ENCODE peak calls at places on chromosomes 5 and 9, in nine cellular contexts. Q is substantia nigra; U is nephron progenitor cell; D is fibroblast of mammary gland; Z is adipocyte; I is NCI-H1092 treated with DMSO at 0.1 percent for 48 hours; G is activated naive CD4-positive, alpha-beta T cell treated with Interleukin-2 at 50 U/mL for 16 hours; N is RCC 7860; B is T-helper 17 cell. F is an unnamed sample.

GRCh38 chr9:128685636-128686489 is 3.2 kb upstream of the SET start:
- DNase-seq in Q (no peak), U (no peak), D (no peak), Z (no peak), I (no peak), G (peak; percentile 54), N (peak; percentile 11), B (no peak), F (no peak)

GRCh38 chr9:16516887-16517286 is 353.6 kb downstream of the BNC2 start:
- DNase-seq in Q (no peak), U (no peak), D (peak; percentile 54), Z (peak; percentile 61), I (no peak), G (no peak), N (no peak), B (no peak), F (no peak)

GRCh38 chr5:139690385-139691274 is 42.5 kb downstream of the CXXC5 start:
- DNase-seq in Q (no peak), U (peak; percentile 83), D (peak; percentile 80), Z (peak; percentile 71), I (no peak), G (no peak), N (peak; percentile 20), B (no peak), F (no peak)

GRCh38 chr5:123036391-123037103 is at the start of gene PPIC:
- DNase-seq in Q (peak; percentile 33), U (peak; percentile 89), D (peak; percentile 77), Z (peak; percentile 91), I (peak; percentile 4), G (no peak), N (peak; percentile 65), B (no peak), F (peak; percentile 63)

GRCh38 chr5:170773031-170773985 is 10.2 kb upstream of the GABRP start:
- DNase-seq in Q (no peak), U (no peak), D (no peak), Z (no peak), I (no peak), G (no peak), N (no peak), B (no peak), F (no peak)

GRCh38 chr5:98839469-98840383 is 66.3 kb downstream of the RGMB start:
- DNase-seq in Q (no peak), U (no peak), D (peak; percentile 16), Z (no peak), I (peak; percentile 82), G (no peak), N (no peak), B (no peak), F (no peak)

GRCh38 chr5:88881566-88881965 is 1.4 kb downstream of the MEF2C start:
- DNase-seq in Q (no peak), U (no peak), D (peak; percentile 25), Z (peak; percentile 59), I (no peak), G (no peak), N (no peak), B (no peak), F (no peak)

GRCh38 chr5:107696511-107696910 is 25.8 kb upstream of the EFNA5 start:
- DNase-seq in Q (no peak), U (no peak), D (no peak), Z (no peak), I (no peak), G (no peak), N (no peak), B (no peak), F (no peak)

GRCh38 chr9:84315278-84315877 is 25.2 kb downstream of the SLC28A3 start:
- DNase-seq in Q (peak; percentile 10), U (peak; percentile 60), D (peak; percentile 69), Z (peak; percentile 87), I (peak; percentile 44), G (peak; percentile 57), N (peak; percentile 46), B (peak; percentile 14), F (peak; percentile 65)

GRCh38 chr5:113242481-113243348 is 192.1 kb downstream of the TSSK1B start:
- DNase-seq in Q (no peak), U (no peak), D (peak; percentile 35), Z (no peak), I (no peak), G (no peak), N (peak; percentile 24), B (no peak), F (no peak)

GRCh38 chr9:124506433-124506832 is 766 bp downstream of the NR5A1 start:
- DNase-seq in Q (no peak), U (no peak), D (no peak), Z (no peak), I (no peak), G (no peak), N (no peak), B (no peak), F (no peak)

GRCh38 chr9:78400496-78400895 is 103.6 kb downstream of the PSAT1 start:
- DNase-seq in Q (no peak), U (no peak), D (no peak), Z (no peak), I (no peak), G (no peak), N (no peak), B (no peak), F (no peak)

GRCh38 chr9:126108240-126108639 is 218.4 kb upstream of the MVB12B start:
- DNase-seq in Q (no peak), U (peak; percentile 81), D (no peak), Z (peak; percentile 24), I (no peak), G (no peak), N (no peak), B (no peak), F (peak; percentile 15)

GRCh38 chr9:88803551-88804288 is 187.5 kb upstream of the S1PR3 start:
- DNase-seq in Q (no peak), U (no peak), D (no peak), Z (peak; percentile 45), I (no peak), G (no peak), N (no peak), B (no peak), F (no peak)

GRCh38 chr5:96963267-96963666 is 27.4 kb downstream of the LNPEP start:
- DNase-seq in Q (no peak), U (no peak), D (peak; percentile 93), Z (peak; percentile 39), I (no peak), G (no peak), N (no peak), B (no peak), F (no peak)

GRCh38 chr5:168931638-168932345 is 352.6 kb upstream of the PANK3 start:
- DNase-seq in Q (no peak), U (no peak), D (peak; percentile 95), Z (peak; percentile 17), I (no peak), G (no peak), N (peak; percentile 89), B (no peak), F (no peak)

GRCh38 chr5:33857037-33857436 is 34.8 kb downstream of the ADAMTS12 start:
- DNase-seq in Q (no peak), U (no peak), D (no peak), Z (no peak), I (no peak), G (no peak), N (no peak), B (no peak), F (no peak)

GRCh38 chr9:110076894-110077725 is 130.8 kb downstream of the C9orf152 start:
- DNase-seq in Q (no peak), U (no peak), D (peak; percentile 70), Z (peak; percentile 55), I (no peak), G (no peak), N (peak; percentile 91), B (no peak), F (no peak)

GRCh38 chr5:133830281-133830680 is 138.1 kb downstream of the C5orf15 start:
- DNase-seq in Q (no peak), U (no peak), D (no peak), Z (no peak), I (no peak), G (no peak), N (no peak), B (no peak), F (no peak)

GRCh38 chr5:79011219-79011836 is 26.2 kb upstream of the ARSB start:
- DNase-seq in Q (no peak), U (no peak), D (peak; percentile 74), Z (no peak), I (no peak), G (no peak), N (no peak), B (no peak), F (no peak)

GRCh38 chr9:78143281-78144007 is 92.4 kb upstream of the CEP78 start:
- DNase-seq in Q (no peak), U (no peak), D (no peak), Z (no peak), I (no peak), G (no peak), N (no peak), B (no peak), F (no peak)

GRCh38 chr5:998276-998974 is 10.2 kb upstream of the NKD2 start:
- DNase-seq in Q (no peak), U (no peak), D (no peak), Z (no peak), I (no peak), G (no peak), N (no peak), B (no peak), F (no peak)

GRCh38 chr5:83035373-83036170 is 41.6 kb downstream of the TMEM167A start:
- DNase-seq in Q (peak; percentile 70), U (no peak), D (no peak), Z (peak; percentile 15), I (peak; percentile 90), G (no peak), N (no peak), B (no peak), F (no peak)

GRCh38 chr5:148542812-148543211 is 111.5 kb downstream of the HTR4 start:
- DNase-seq in Q (no peak), U (no peak), D (peak; percentile 80), Z (no peak), I (no peak), G (no peak), N (no peak), B (no peak), F (no peak)

GRCh38 chr9:98495530-98495929 is 213.2 kb downstream of the GABBR2 start:
- DNase-seq in Q (no peak), U (no peak), D (no peak), Z (no peak), I (no peak), G (no peak), N (no peak), B (no peak), F (no peak)

F was measured in neural crest cell.